ENCODE peak calls at places on chromosomes 7 and 10, in six cellular contexts. M is amniotic stem cell, U is posterior cingulate gyrus, B is tibial nerve, F is D341Med, H is T-helper 9 cell. N is an unnamed sample.

GRCh38 chr7:144410441-144410840 is 6.9 kb upstream of the NOBOX start:
- DNase-seq in M (no peak), U (no peak), B (no peak), F (no peak), H (no peak), N (no peak)

GRCh38 chr10:131726967-131727366 is 173.8 kb upstream of the PPP2R2D start:
- DNase-seq in M (no peak), U (no peak), B (no peak), F (no peak), H (no peak), N (no peak)

GRCh38 chr7:128937647-128938523 is at the start of gene IRF5:
- DNase-seq in M (no peak), U (no peak), B (no peak), F (peak), H (no peak), N (no peak)

GRCh38 chr7:44674381-44674780 is 68.0 kb downstream of the OGDH start:
- DNase-seq in M (no peak), U (no peak), B (no peak), F (no peak), H (no peak), N (no peak)

GRCh38 chr10:110368002-110368401 is 63.3 kb upstream of the SMNDC1 start:
- DNase-seq in M (no peak), U (no peak), B (no peak), F (no peak), H (no peak), N (no peak)

GRCh38 chr10:19651549-19651948 is 164.7 kb upstream of the PLXDC2 start:
- DNase-seq in M (no peak), U (no peak), B (no peak), F (no peak), H (no peak), N (no peak)

GRCh38 chr7:141290951-141291350 is 217.1 kb downstream of the TMEM178B start:
- DNase-seq in M (no peak), U (no peak), B (no peak), F (no peak), H (no peak), N (no peak)

GRCh38 chr10:82041018-82041417 is 166.0 kb downstream of the NRG3 start:
- DNase-seq in M (no peak), U (no peak), B (no peak), F (no peak), H (no peak), N (no peak)

GRCh38 chr10:24484771-24485170 is 238.9 kb downstream of the ARHGAP21 start:
- DNase-seq in M (no peak), U (no peak), B (no peak), F (no peak), H (no peak), N (no peak)

GRCh38 chr7:149776305-149776704 is 2.9 kb upstream of the ZNF467 start:
- DNase-seq in M (no peak), U (peak), B (no peak), F (no peak), H (no peak), N (no peak)

GRCh38 chr7:5780801-5781496 is 514 bp downstream of the RNF216 start:
- DNase-seq in M (no peak), U (peak), B (no peak), F (no peak), H (peak), N (peak)

GRCh38 chr7:152871678-152872060 is 112.1 kb downstream of the ACTR3B start:
- DNase-seq in M (no peak), U (peak), B (no peak), F (no peak), H (no peak), N (no peak)

GRCh38 chr7:2924866-2925840 is 81.0 kb upstream of the GNA12 start:
- DNase-seq in M (no peak), U (peak), B (no peak), F (peak), H (no peak), N (no peak)

GRCh38 chr7:44735403-44736165 is 13.1 kb upstream of the ZMIZ2 start:
- DNase-seq in M (peak), U (no peak), B (no peak), F (no peak), H (no peak), N (no peak)

GRCh38 chr7:145411066-145411465 is 575.2 kb upstream of the TPK1 start:
- DNase-seq in M (no peak), U (no peak), B (no peak), F (no peak), H (no peak), N (no peak)

GRCh38 chr7:137944168-137944567 is 57.7 kb downstream of the CREB3L2 start:
- DNase-seq in M (no peak), U (no peak), B (no peak), F (no peak), H (no peak), N (no peak)

GRCh38 chr10:47184724-47185330 is 115.2 kb upstream of the GDF10 start:
- DNase-seq in M (no peak), U (no peak), B (no peak), F (no peak), H (no peak), N (no peak)

GRCh38 chr7:15555385-15555859 is 6.4 kb downstream of the AGMO start:
- DNase-seq in M (no peak), U (no peak), B (no peak), F (no peak), H (no peak), N (no peak)

GRCh38 chr7:7969306-7970112 is 913 bp downstream of the GLCCI1 start:
- DNase-seq in M (no peak), U (peak), B (peak), F (peak), H (peak), N (peak)

GRCh38 chr7:7704867-7705266 is 13.5 kb downstream of the RPA3 start:
- DNase-seq in M (no peak), U (no peak), B (no peak), F (no peak), H (no peak), N (no peak)

GRCh38 chr7:133481676-133482075 is 228.8 kb downstream of the EXOC4 start:
- DNase-seq in M (peak), U (no peak), B (no peak), F (no peak), H (no peak), N (no peak)

GRCh38 chr10:121792198-121792597 is 135.6 kb downstream of the ATE1 start:
- DNase-seq in M (no peak), U (no peak), B (no peak), F (no peak), H (no peak), N (no peak)

GRCh38 chr10:13414855-13415254 is 66.8 kb upstream of the SEPHS1 start:
- DNase-seq in M (no peak), U (no peak), B (no peak), F (peak), H (no peak), N (no peak)

GRCh38 chr10:62640386-62640785 is 164.1 kb upstream of the ADO start:
- DNase-seq in M (no peak), U (no peak), B (no peak), F (no peak), H (no peak), N (no peak)

GRCh38 chr7:22445140-22445722 is 54.8 kb downstream of the STEAP1B start:
- DNase-seq in M (no peak), U (peak), B (peak), F (no peak), H (no peak), N (no peak)

GRCh38 chr7:151794508-151795167 is 82.3 kb downstream of the PRKAG2 start:
- DNase-seq in M (no peak), U (no peak), B (no peak), F (no peak), H (no peak), N (no peak)

GRCh38 chr10:2196272-2196671 is 458.9 kb upstream of the ADARB2 start:
- DNase-seq in M (no peak), U (no peak), B (no peak), F (no peak), H (no peak), N (no peak)

GRCh38 chr10:51800725-51801455 is 101.5 kb upstream of the CSTF2T start:
- DNase-seq in M (no peak), U (no peak), B (no peak), F (no peak), H (no peak), N (no peak)

GRCh38 chr10:62374862-62375710 is 917 bp downstream of the ZNF365 start:
- DNase-seq in M (no peak), U (peak), B (no peak), F (no peak), H (no peak), N (no peak)

GRCh38 chr7:52287698-52288097 is 747.7 kb upstream of the POM121L12 start:
- DNase-seq in M (no peak), U (no peak), B (no peak), F (no peak), H (no peak), N (no peak)

GRCh38 chr7:139860090-139860773 is 31.2 kb downstream of the TBXAS1 start:
- DNase-seq in M (no peak), U (no peak), B (no peak), F (no peak), H (no peak), N (no peak)

GRCh38 chr10:5537684-5538083 is 12.9 kb downstream of the CALML3 start:
- DNase-seq in M (no peak), U (no peak), B (no peak), F (no peak), H (no peak), N (no peak)

GRCh38 chr7:99762680-99763327 is 21.2 kb downstream of the CYP3A4 start:
- DNase-seq in M (no peak), U (no peak), B (no peak), F (no peak), H (no peak), N (no peak)

GRCh38 chr10:19824397-19825342 is 8.4 kb downstream of the PLXDC2 start:
- DNase-seq in M (no peak), U (no peak), B (no peak), F (no peak), H (no peak), N (no peak)

GRCh38 chr10:117565068-117565467 is 22.5 kb downstream of the EMX2 start:
- DNase-seq in M (no peak), U (no peak), B (no peak), F (no peak), H (no peak), N (no peak)

GRCh38 chr10:126058507-126058906 is 162.1 kb downstream of the FANK1 start:
- DNase-seq in M (no peak), U (no peak), B (no peak), F (no peak), H (no peak), N (no peak)

GRCh38 chr10:47383254-47384147 is 592 bp downstream of the ZNF488 start:
- DNase-seq in M (no peak), U (no peak), B (no peak), F (peak), H (no peak), N (no peak)

GRCh38 chr7:112080441-112080840 is 125.8 kb downstream of the DOCK4 start:
- DNase-seq in M (peak), U (no peak), B (no peak), F (no peak), H (no peak), N (no peak)

GRCh38 chr10:92173996-92174395 is 116.9 kb downstream of the CPEB3 start:
- DNase-seq in M (no peak), U (no peak), B (no peak), F (peak), H (no peak), N (no peak)

GRCh38 chr7:17844022-17844421 is 96.3 kb downstream of the SNX13 start:
- DNase-seq in M (no peak), U (no peak), B (no peak), F (no peak), H (no peak), N (no peak)